ENCODE peak calls at places on chromosomes 5 and 9, in seven cellular contexts. One of them, this sample, is unnamed. For H3K27me3, the result is how much of the 10 kb centered on the place peaks cover.

GRCh38 chr9:109036744-109037680 is 23.7 kb upstream of the CTNNAL1 start:
- DNase-seq in mesenchymal stem cell: peak
- DNase-seq in mesendoderm: no peak
- DNase-seq in H9: no peak
- DNase-seq in neuronal stem cell: no peak
- DNase-seq in H1: no peak
- DNase-seq in IMR-90: no peak
- DNase-seq in this sample: no peak

GRCh38 chr5:156920042-156920860 is 42.8 kb downstream of the TIMD4 start:
- DNase-seq in mesenchymal stem cell: no peak
- DNase-seq in mesendoderm: no peak
- DNase-seq in H9: no peak
- DNase-seq in neuronal stem cell: no peak
- DNase-seq in H1: no peak
- DNase-seq in IMR-90: no peak
- DNase-seq in this sample: peak

GRCh38 chr5:153445875-153446567 is 44.4 kb upstream of the GRIA1 start:
- DNase-seq in mesenchymal stem cell: peak
- DNase-seq in mesendoderm: no peak
- DNase-seq in H9: no peak
- DNase-seq in neuronal stem cell: no peak
- DNase-seq in H1: no peak
- DNase-seq in IMR-90: no peak
- DNase-seq in this sample: no peak

GRCh38 chr9:94922691-94923107 is 196.2 kb downstream of the AOPEP start:
- DNase-seq in mesenchymal stem cell: peak
- DNase-seq in mesendoderm: no peak
- DNase-seq in H9: no peak
- DNase-seq in neuronal stem cell: no peak
- DNase-seq in H1: no peak
- DNase-seq in IMR-90: peak
- DNase-seq in this sample: no peak

GRCh38 chr5:68464424-68464823 is 248.9 kb downstream of the PIK3R1 start:
- DNase-seq in mesenchymal stem cell: peak
- DNase-seq in mesendoderm: no peak
- DNase-seq in H9: no peak
- DNase-seq in neuronal stem cell: no peak
- DNase-seq in H1: no peak
- DNase-seq in IMR-90: peak
- DNase-seq in this sample: peak

GRCh38 chr9:137759117-137759516 is 118.5 kb upstream of the CACNA1B start:
- DNase-seq in mesenchymal stem cell: no peak
- DNase-seq in mesendoderm: no peak
- DNase-seq in H9: no peak
- DNase-seq in neuronal stem cell: no peak
- DNase-seq in H1: no peak
- DNase-seq in IMR-90: no peak
- DNase-seq in this sample: no peak

GRCh38 chr5:118965913-118966312 is 22.4 kb downstream of the DTWD2 start:
- DNase-seq in mesenchymal stem cell: no peak
- DNase-seq in mesendoderm: no peak
- DNase-seq in H9: no peak
- DNase-seq in neuronal stem cell: no peak
- DNase-seq in H1: no peak
- DNase-seq in IMR-90: no peak
- DNase-seq in this sample: no peak

GRCh38 chr5:24094081-24094480 is 550.7 kb downstream of the CDH10 start:
- DNase-seq in mesenchymal stem cell: no peak
- DNase-seq in mesendoderm: no peak
- DNase-seq in H9: no peak
- DNase-seq in neuronal stem cell: peak
- DNase-seq in H1: no peak
- DNase-seq in IMR-90: no peak
- DNase-seq in this sample: no peak

GRCh38 chr9:19988281-19988680 is 199.4 kb upstream of the SLC24A2 start:
- DNase-seq in mesenchymal stem cell: no peak
- DNase-seq in mesendoderm: no peak
- DNase-seq in H9: no peak
- DNase-seq in neuronal stem cell: peak
- DNase-seq in H1: no peak
- DNase-seq in IMR-90: no peak
- DNase-seq in this sample: no peak

GRCh38 chr9:36074870-36075532 is 38.3 kb downstream of the RECK start:
- DNase-seq in mesenchymal stem cell: peak
- DNase-seq in mesendoderm: no peak
- DNase-seq in H9: no peak
- DNase-seq in neuronal stem cell: no peak
- DNase-seq in H1: no peak
- DNase-seq in IMR-90: peak
- DNase-seq in this sample: no peak

GRCh38 chr5:5522336-5522735 is 99.9 kb downstream of the ICE1 start:
- DNase-seq in mesenchymal stem cell: no peak
- DNase-seq in mesendoderm: no peak
- DNase-seq in H9: peak
- DNase-seq in neuronal stem cell: no peak
- DNase-seq in H1: no peak
- DNase-seq in IMR-90: no peak
- DNase-seq in this sample: no peak

GRCh38 chr5:5521029-5521428 is 98.6 kb downstream of the ICE1 start:
- DNase-seq in mesenchymal stem cell: no peak
- DNase-seq in mesendoderm: no peak
- DNase-seq in H9: peak
- DNase-seq in neuronal stem cell: no peak
- DNase-seq in H1: no peak
- DNase-seq in IMR-90: no peak
- DNase-seq in this sample: no peak

GRCh38 chr5:5524327-5524726 is 101.8 kb downstream of the ICE1 start:
- DNase-seq in mesenchymal stem cell: no peak
- DNase-seq in mesendoderm: no peak
- DNase-seq in H9: no peak
- DNase-seq in neuronal stem cell: no peak
- DNase-seq in H1: no peak
- DNase-seq in IMR-90: no peak
- DNase-seq in this sample: no peak

GRCh38 chr5:5523066-5523505 is 100.6 kb downstream of the ICE1 start:
- DNase-seq in mesenchymal stem cell: peak
- DNase-seq in mesendoderm: peak
- DNase-seq in H9: no peak
- DNase-seq in neuronal stem cell: no peak
- DNase-seq in H1: no peak
- DNase-seq in IMR-90: peak
- DNase-seq in this sample: peak

GRCh38 chr5:5521478-5521877 is 99.0 kb downstream of the ICE1 start:
- DNase-seq in mesenchymal stem cell: no peak
- DNase-seq in mesendoderm: no peak
- DNase-seq in H9: no peak
- DNase-seq in neuronal stem cell: no peak
- DNase-seq in H1: no peak
- DNase-seq in IMR-90: no peak
- DNase-seq in this sample: no peak
- H3K18ac ChIP-seq in mesenchymal stem cell: no peak
- H3K18ac ChIP-seq in mesendoderm: no peak
- H3K18ac ChIP-seq in H9: no peak
- H3K18ac ChIP-seq in neuronal stem cell: no peak
- H3K18ac ChIP-seq in H1: no peak
- H3K18ac ChIP-seq in IMR-90: no peak
- H3K18ac ChIP-seq in this sample: no peak

GRCh38 chr9:38216572-38216971 is 147.5 kb upstream of the SHB start:
- DNase-seq in mesenchymal stem cell: no peak
- DNase-seq in mesendoderm: no peak
- DNase-seq in H9: no peak
- DNase-seq in neuronal stem cell: no peak
- DNase-seq in H1: no peak
- DNase-seq in IMR-90: no peak
- DNase-seq in this sample: no peak
- H3K27me3 ChIP-seq in mesenchymal stem cell: under half
- H3K27me3 ChIP-seq in mesendoderm: under half
- H3K27me3 ChIP-seq in H9: under half
- H3K27me3 ChIP-seq in neuronal stem cell: under half
- H3K27me3 ChIP-seq in H1: half or more
- H3K27me3 ChIP-seq in IMR-90: under half
- H3K27me3 ChIP-seq in this sample: under half

GRCh38 chr5:35312281-35312680 is 82.0 kb upstream of the PRLR start:
- DNase-seq in mesenchymal stem cell: no peak
- DNase-seq in mesendoderm: no peak
- DNase-seq in H9: no peak
- DNase-seq in neuronal stem cell: no peak
- DNase-seq in H1: no peak
- DNase-seq in IMR-90: no peak
- DNase-seq in this sample: no peak
- H4K8ac ChIP-seq in mesenchymal stem cell: no peak
- H4K8ac ChIP-seq in mesendoderm: no peak
- H4K8ac ChIP-seq in H9: no peak
- H4K8ac ChIP-seq in neuronal stem cell: no peak
- H4K8ac ChIP-seq in H1: no peak
- H4K8ac ChIP-seq in IMR-90: no peak
- H4K8ac ChIP-seq in this sample: no peak

DNA sequence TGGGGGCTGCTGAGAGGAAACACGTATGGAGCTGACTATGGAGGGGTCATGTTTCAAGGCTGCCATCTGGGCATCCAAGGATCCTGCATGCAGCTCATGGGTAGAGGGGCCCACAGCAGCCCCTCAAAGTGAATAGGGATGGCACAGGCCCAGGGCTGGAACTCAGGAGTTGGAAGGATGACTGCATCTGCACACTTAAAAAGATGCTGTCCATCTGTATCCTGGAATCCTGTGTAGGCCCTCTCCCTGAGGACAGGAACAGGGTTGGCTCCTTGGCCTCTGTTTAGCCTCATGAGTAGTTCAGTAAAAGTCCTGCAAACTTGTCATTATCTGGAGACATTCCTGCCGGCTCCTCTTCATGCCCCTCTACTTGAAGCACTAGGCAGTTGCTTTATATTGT is 4.0 kb downstream of the BNIP1 start:
- DNase-seq in mesenchymal stem cell: no peak
- DNase-seq in mesendoderm: no peak
- DNase-seq in H9: no peak
- DNase-seq in neuronal stem cell: no peak
- DNase-seq in H1: peak
- DNase-seq in IMR-90: no peak
- DNase-seq in this sample: no peak
- H3K18ac ChIP-seq in mesenchymal stem cell: no peak
- H3K18ac ChIP-seq in mesendoderm: no peak
- H3K18ac ChIP-seq in H9: no peak
- H3K18ac ChIP-seq in neuronal stem cell: no peak
- H3K18ac ChIP-seq in H1: no peak
- H3K18ac ChIP-seq in IMR-90: no peak
- H3K18ac ChIP-seq in this sample: no peak

DNA sequence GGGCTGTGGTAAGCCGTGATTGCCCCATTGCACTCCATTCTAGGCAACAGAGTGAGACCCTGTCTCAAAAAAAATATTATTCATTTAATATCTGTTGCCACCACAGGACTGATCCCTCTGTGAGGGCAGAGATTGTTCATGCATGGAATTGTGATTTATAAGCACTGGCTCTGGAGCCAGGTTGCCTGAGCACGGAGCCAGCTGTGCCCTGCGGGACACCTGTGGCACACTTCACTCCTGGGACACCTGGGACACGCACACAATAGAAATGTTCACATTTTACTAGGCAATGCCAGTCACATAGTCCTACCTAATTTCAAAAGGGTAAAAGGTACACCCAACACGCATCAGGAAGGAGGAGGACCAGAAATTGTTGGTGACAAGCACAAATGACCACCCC is 83.0 kb upstream of the GABRP start:
- DNase-seq in mesenchymal stem cell: no peak
- DNase-seq in mesendoderm: no peak
- DNase-seq in H9: no peak
- DNase-seq in neuronal stem cell: no peak
- DNase-seq in H1: no peak
- DNase-seq in IMR-90: no peak
- DNase-seq in this sample: no peak
- H3K27me3 ChIP-seq in mesenchymal stem cell: under half
- H3K27me3 ChIP-seq in mesendoderm: under half
- H3K27me3 ChIP-seq in H9: under half
- H3K27me3 ChIP-seq in neuronal stem cell: under half
- H3K27me3 ChIP-seq in H1: under half
- H3K27me3 ChIP-seq in IMR-90: under half
- H3K27me3 ChIP-seq in this sample: under half

GRCh38 chr5:140806834-140807775 is at the start of gene PCDHA4:
- DNase-seq in mesenchymal stem cell: peak
- DNase-seq in mesendoderm: peak
- DNase-seq in H9: peak
- DNase-seq in neuronal stem cell: peak
- DNase-seq in H1: peak
- DNase-seq in IMR-90: no peak
- DNase-seq in this sample: peak

DNA sequence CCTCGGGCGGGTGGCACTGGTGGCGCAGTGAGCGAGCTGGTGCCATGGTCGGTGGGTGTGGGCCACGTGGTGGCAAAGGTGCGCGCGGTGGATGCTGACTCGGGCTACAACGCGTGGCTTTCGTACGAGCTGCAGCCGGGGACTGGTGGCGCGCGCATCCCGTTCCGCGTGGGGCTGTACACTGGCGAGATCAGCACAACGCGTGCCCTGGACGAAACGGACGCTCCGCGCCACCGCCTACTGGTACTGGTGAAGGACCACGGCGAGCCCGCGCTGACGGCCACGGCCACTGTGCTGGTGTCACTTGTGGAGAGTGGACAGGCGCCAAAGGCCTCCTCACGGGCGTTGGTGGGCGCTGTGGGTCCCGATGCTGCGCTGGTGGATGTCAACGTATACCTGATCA is 2.0 kb downstream of the PCDHA4 start:
- DNase-seq in mesenchymal stem cell: no peak
- DNase-seq in mesendoderm: no peak
- DNase-seq in H9: peak
- DNase-seq in neuronal stem cell: no peak
- DNase-seq in H1: no peak
- DNase-seq in IMR-90: no peak
- DNase-seq in this sample: no peak
- H4K8ac ChIP-seq in mesenchymal stem cell: no peak
- H4K8ac ChIP-seq in mesendoderm: no peak
- H4K8ac ChIP-seq in H9: no peak
- H4K8ac ChIP-seq in neuronal stem cell: no peak
- H4K8ac ChIP-seq in H1: peak
- H4K8ac ChIP-seq in IMR-90: no peak
- H4K8ac ChIP-seq in this sample: no peak

DNA sequence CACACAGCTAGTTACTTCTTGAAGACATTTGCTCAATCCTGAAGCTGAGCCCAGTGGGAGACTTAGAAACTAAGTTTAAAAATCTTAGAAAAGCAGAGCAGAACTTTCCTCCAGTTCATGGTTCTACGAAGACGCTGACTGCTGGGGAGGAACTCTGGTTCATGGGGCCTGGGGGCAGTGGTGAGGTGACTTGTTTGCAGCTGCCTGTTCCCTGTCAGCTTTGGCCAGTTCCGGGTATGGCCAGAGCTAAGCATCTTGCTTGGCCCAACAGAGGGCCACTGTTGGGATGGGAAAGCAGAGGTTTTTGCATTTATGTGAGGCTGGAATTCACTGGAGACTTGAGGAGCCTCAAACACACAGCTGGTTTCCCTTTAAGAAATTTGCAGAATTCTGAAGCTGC is 10.7 kb upstream of the HMHB1 start:
- DNase-seq in mesenchymal stem cell: no peak
- DNase-seq in mesendoderm: no peak
- DNase-seq in H9: no peak
- DNase-seq in neuronal stem cell: no peak
- DNase-seq in H1: no peak
- DNase-seq in IMR-90: no peak
- DNase-seq in this sample: no peak
- H3K18ac ChIP-seq in mesenchymal stem cell: no peak
- H3K18ac ChIP-seq in mesendoderm: no peak
- H3K18ac ChIP-seq in H9: peak
- H3K18ac ChIP-seq in neuronal stem cell: peak
- H3K18ac ChIP-seq in H1: no peak
- H3K18ac ChIP-seq in IMR-90: no peak
- H3K18ac ChIP-seq in this sample: no peak

This sample was measured in trophoblast cell.